ENCODE peak calls at places on chromosomes 6 and 20, in five cellular contexts. One of them, this sample, is unnamed.

GRCh38 chr6:13046084-13046483 is 282.3 kb downstream of the TBC1D7 start:
- DNase-seq in HCT116: no peak
- DNase-seq in SK-N-SH: no peak
- DNase-seq in Panc1: no peak
- DNase-seq in A549: no peak
- DNase-seq in this sample: no peak

GRCh38 chr20:2254333-2254732 is 41.5 kb upstream of the TGM3 start:
- DNase-seq in HCT116: no peak
- DNase-seq in SK-N-SH: no peak
- DNase-seq in Panc1: no peak
- DNase-seq in A549: no peak
- DNase-seq in this sample: no peak

GRCh38 chr20:5835870-5836269 is 85.7 kb downstream of the SHLD1 start:
- DNase-seq in HCT116: no peak
- DNase-seq in SK-N-SH: no peak
- DNase-seq in Panc1: no peak
- DNase-seq in A549: no peak
- DNase-seq in this sample: no peak

GRCh38 chr6:139439278-139439813 is 64.9 kb upstream of the CITED2 start:
- DNase-seq in HCT116: no peak
- DNase-seq in SK-N-SH: no peak
- DNase-seq in Panc1: no peak
- DNase-seq in A549: no peak
- DNase-seq in this sample: no peak

GRCh38 chr20:2751347-2751867 is 49.0 kb downstream of the CPXM1 start:
- DNase-seq in HCT116: no peak
- DNase-seq in SK-N-SH: no peak
- DNase-seq in Panc1: no peak
- DNase-seq in A549: no peak
- DNase-seq in this sample: no peak

GRCh38 chr20:22805219-22805618 is 220.8 kb upstream of the FOXA2 start:
- DNase-seq in HCT116: no peak
- DNase-seq in SK-N-SH: no peak
- DNase-seq in Panc1: no peak
- DNase-seq in A549: peak
- DNase-seq in this sample: no peak

GRCh38 chr6:89117285-89118108 is at the start of gene SRSF12:
- DNase-seq in HCT116: no peak
- DNase-seq in SK-N-SH: peak
- DNase-seq in Panc1: no peak
- DNase-seq in A549: peak
- DNase-seq in this sample: no peak

GRCh38 chr20:31788578-31788977 is 30.6 kb upstream of the MYLK2 start:
- DNase-seq in HCT116: no peak
- DNase-seq in SK-N-SH: no peak
- DNase-seq in Panc1: no peak
- DNase-seq in A549: peak
- DNase-seq in this sample: no peak

GRCh38 chr6:13395272-13396237 is 67.2 kb upstream of the TBC1D7 start:
- DNase-seq in HCT116: no peak
- DNase-seq in SK-N-SH: peak
- DNase-seq in Panc1: no peak
- DNase-seq in A549: no peak
- DNase-seq in this sample: no peak

GRCh38 chr6:125107896-125108295 is 45.7 kb upstream of the TPD52L1 start:
- DNase-seq in HCT116: no peak
- DNase-seq in SK-N-SH: no peak
- DNase-seq in Panc1: no peak
- DNase-seq in A549: no peak
- DNase-seq in this sample: no peak

GRCh38 chr6:27251672-27252251 is 4.3 kb downstream of the PRSS16 start:
- DNase-seq in HCT116: peak
- DNase-seq in SK-N-SH: peak
- DNase-seq in Panc1: no peak
- DNase-seq in A549: peak
- DNase-seq in this sample: peak

GRCh38 chr6:11271637-11272036 is 39.2 kb upstream of the NEDD9 start:
- DNase-seq in HCT116: no peak
- DNase-seq in SK-N-SH: no peak
- DNase-seq in Panc1: no peak
- DNase-seq in A549: no peak
- DNase-seq in this sample: no peak

GRCh38 chr20:48040051-48040450 is 254.8 kb upstream of the SULF2 start:
- DNase-seq in HCT116: no peak
- DNase-seq in SK-N-SH: no peak
- DNase-seq in Panc1: no peak
- DNase-seq in A549: no peak
- DNase-seq in this sample: no peak

GRCh38 chr6:51554029-51554428 is 533.4 kb downstream of the PKHD1 start:
- DNase-seq in HCT116: no peak
- DNase-seq in SK-N-SH: peak
- DNase-seq in Panc1: no peak
- DNase-seq in A549: no peak
- DNase-seq in this sample: no peak

GRCh38 chr20:50339196-50339901 is 148.7 kb downstream of the CEBPB start:
- DNase-seq in HCT116: no peak
- DNase-seq in SK-N-SH: peak
- DNase-seq in Panc1: no peak
- DNase-seq in A549: no peak
- DNase-seq in this sample: no peak

GRCh38 chr20:44085616-44086434 is 101.2 kb downstream of the JPH2 start:
- DNase-seq in HCT116: no peak
- DNase-seq in SK-N-SH: no peak
- DNase-seq in Panc1: no peak
- DNase-seq in A549: no peak
- DNase-seq in this sample: no peak

GRCh38 chr6:1604347-1604990 is 5.2 kb upstream of the FOXC1 start:
- DNase-seq in HCT116: no peak
- DNase-seq in SK-N-SH: peak
- DNase-seq in Panc1: no peak
- DNase-seq in A549: no peak
- DNase-seq in this sample: no peak

GRCh38 chr20:1173698-1174097 is 11.1 kb downstream of the TMEM74B start:
- DNase-seq in HCT116: no peak
- DNase-seq in SK-N-SH: no peak
- DNase-seq in Panc1: no peak
- DNase-seq in A549: no peak
- DNase-seq in this sample: no peak

GRCh38 chr6:91137286-91137685 is 550.4 kb upstream of the MAP3K7 start:
- DNase-seq in HCT116: no peak
- DNase-seq in SK-N-SH: no peak
- DNase-seq in Panc1: no peak
- DNase-seq in A549: no peak
- DNase-seq in this sample: no peak

GRCh38 chr20:32455171-32455900 is 97.2 kb downstream of the ASXL1 start:
- DNase-seq in HCT116: no peak
- DNase-seq in SK-N-SH: no peak
- DNase-seq in Panc1: no peak
- DNase-seq in A549: no peak
- DNase-seq in this sample: no peak

GRCh38 chr6:51203504-51203903 is 384.8 kb downstream of the TFAP2B start:
- DNase-seq in HCT116: no peak
- DNase-seq in SK-N-SH: no peak
- DNase-seq in Panc1: no peak
- DNase-seq in A549: no peak
- DNase-seq in this sample: no peak

GRCh38 chr6:97697450-97697849 is 414.4 kb upstream of the MMS22L start:
- DNase-seq in HCT116: no peak
- DNase-seq in SK-N-SH: no peak
- DNase-seq in Panc1: no peak
- DNase-seq in A549: no peak
- DNase-seq in this sample: no peak

GRCh38 chr20:13028673-13029072 is 19.9 kb downstream of the SPTLC3 start:
- DNase-seq in HCT116: no peak
- DNase-seq in SK-N-SH: no peak
- DNase-seq in Panc1: no peak
- DNase-seq in A549: no peak
- DNase-seq in this sample: no peak

GRCh38 chr6:125759184-125759902 is 9.9 kb downstream of the HEY2 start:
- DNase-seq in HCT116: peak
- DNase-seq in SK-N-SH: peak
- DNase-seq in Panc1: no peak
- DNase-seq in A549: peak
- DNase-seq in this sample: no peak

GRCh38 chr20:37291724-37292126 is 2.3 kb downstream of the MANBAL start:
- DNase-seq in HCT116: no peak
- DNase-seq in SK-N-SH: no peak
- DNase-seq in Panc1: no peak
- DNase-seq in A549: no peak
- DNase-seq in this sample: peak

GRCh38 chr6:18586133-18586532 is 199.0 kb downstream of the RNF144B start:
- DNase-seq in HCT116: no peak
- DNase-seq in SK-N-SH: no peak
- DNase-seq in Panc1: no peak
- DNase-seq in A549: no peak
- DNase-seq in this sample: no peak

GRCh38 chr20:43827940-43828562 is 86.6 kb upstream of the TOX2 start:
- DNase-seq in HCT116: no peak
- DNase-seq in SK-N-SH: no peak
- DNase-seq in Panc1: no peak
- DNase-seq in A549: no peak
- DNase-seq in this sample: no peak

GRCh38 chr6:132867055-132867454 is 52.7 kb downstream of the RPS12 start:
- DNase-seq in HCT116: no peak
- DNase-seq in SK-N-SH: no peak
- DNase-seq in Panc1: no peak
- DNase-seq in A549: no peak
- DNase-seq in this sample: no peak

GRCh38 chr6:132868057-132868456 is 53.7 kb downstream of the RPS12 start:
- DNase-seq in HCT116: no peak
- DNase-seq in SK-N-SH: no peak
- DNase-seq in Panc1: no peak
- DNase-seq in A549: no peak
- DNase-seq in this sample: no peak

GRCh38 chr6:132877003-132877402 is 62.6 kb downstream of the RPS12 start:
- DNase-seq in HCT116: no peak
- DNase-seq in SK-N-SH: no peak
- DNase-seq in Panc1: no peak
- DNase-seq in A549: no peak
- DNase-seq in this sample: no peak

GRCh38 chr6:132872923-132873322 is 58.6 kb downstream of the RPS12 start:
- DNase-seq in HCT116: no peak
- DNase-seq in SK-N-SH: no peak
- DNase-seq in Panc1: no peak
- DNase-seq in A549: no peak
- DNase-seq in this sample: peak
- TF ChIP-seq REST in HCT116: no peak
- TF ChIP-seq REST in SK-N-SH: no peak
- TF ChIP-seq REST in Panc1: no peak
- TF ChIP-seq REST in A549: no peak
- TF ChIP-seq REST in this sample: peak

GRCh38 chr20:34772437-34772836 is 53.0 kb downstream of the NCOA6 start:
- DNase-seq in HCT116: no peak
- DNase-seq in SK-N-SH: no peak
- DNase-seq in Panc1: no peak
- DNase-seq in A549: no peak
- DNase-seq in this sample: no peak

GRCh38 chr20:34774886-34775285 is 50.6 kb downstream of the NCOA6 start:
- DNase-seq in HCT116: no peak
- DNase-seq in SK-N-SH: no peak
- DNase-seq in Panc1: no peak
- DNase-seq in A549: no peak
- DNase-seq in this sample: no peak

GRCh38 chr20:34771680-34772081 is 53.8 kb downstream of the NCOA6 start:
- DNase-seq in HCT116: no peak
- DNase-seq in SK-N-SH: no peak
- DNase-seq in Panc1: no peak
- DNase-seq in A549: no peak
- DNase-seq in this sample: no peak

GRCh38 chr20:34774431-34774830 is 51.0 kb downstream of the NCOA6 start:
- DNase-seq in HCT116: no peak
- DNase-seq in SK-N-SH: no peak
- DNase-seq in Panc1: no peak
- DNase-seq in A549: no peak
- DNase-seq in this sample: no peak

GRCh38 chr20:34773726-34774125 is 51.7 kb downstream of the NCOA6 start:
- DNase-seq in HCT116: no peak
- DNase-seq in SK-N-SH: no peak
- DNase-seq in Panc1: no peak
- DNase-seq in A549: no peak
- DNase-seq in this sample: no peak
- TF ChIP-seq REST in HCT116: no peak
- TF ChIP-seq REST in SK-N-SH: no peak
- TF ChIP-seq REST in Panc1: no peak
- TF ChIP-seq REST in A549: no peak
- TF ChIP-seq REST in this sample: no peak

DNA sequence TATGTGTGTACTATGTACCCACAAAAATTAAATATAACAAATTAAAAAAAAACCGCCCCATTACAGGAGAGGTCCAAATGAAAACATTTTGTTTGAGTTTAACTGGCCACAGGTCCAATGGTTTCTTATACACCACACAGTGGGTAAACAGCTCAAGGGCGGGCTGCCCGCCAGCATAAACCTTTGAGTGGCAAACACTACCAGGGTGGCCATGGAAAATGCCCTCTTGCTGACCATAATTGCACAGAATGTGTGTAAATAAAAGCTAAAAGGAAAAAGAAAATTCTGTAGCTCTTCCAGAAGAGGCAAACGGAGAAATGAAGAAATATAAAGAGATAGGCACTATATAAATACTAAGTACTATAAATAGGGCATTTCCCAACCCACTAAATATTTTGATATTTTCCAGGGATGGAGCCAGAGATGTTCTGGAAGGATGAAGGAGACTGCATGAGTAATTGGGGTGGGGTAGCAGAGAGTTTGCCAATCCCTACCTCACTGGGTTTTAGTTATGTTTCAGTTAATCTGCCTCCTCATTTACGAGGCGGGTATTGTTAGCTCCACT is 1.1 kb upstream of the CDC5L start:
- DNase-seq in HCT116: no peak
- DNase-seq in SK-N-SH: peak
- DNase-seq in Panc1: no peak
- DNase-seq in A549: no peak
- DNase-seq in this sample: no peak
- TF ChIP-seq REST in HCT116: no peak
- TF ChIP-seq REST in SK-N-SH: no peak
- TF ChIP-seq REST in Panc1: no peak
- TF ChIP-seq REST in A549: no peak
- TF ChIP-seq REST in this sample: no peak

DNA sequence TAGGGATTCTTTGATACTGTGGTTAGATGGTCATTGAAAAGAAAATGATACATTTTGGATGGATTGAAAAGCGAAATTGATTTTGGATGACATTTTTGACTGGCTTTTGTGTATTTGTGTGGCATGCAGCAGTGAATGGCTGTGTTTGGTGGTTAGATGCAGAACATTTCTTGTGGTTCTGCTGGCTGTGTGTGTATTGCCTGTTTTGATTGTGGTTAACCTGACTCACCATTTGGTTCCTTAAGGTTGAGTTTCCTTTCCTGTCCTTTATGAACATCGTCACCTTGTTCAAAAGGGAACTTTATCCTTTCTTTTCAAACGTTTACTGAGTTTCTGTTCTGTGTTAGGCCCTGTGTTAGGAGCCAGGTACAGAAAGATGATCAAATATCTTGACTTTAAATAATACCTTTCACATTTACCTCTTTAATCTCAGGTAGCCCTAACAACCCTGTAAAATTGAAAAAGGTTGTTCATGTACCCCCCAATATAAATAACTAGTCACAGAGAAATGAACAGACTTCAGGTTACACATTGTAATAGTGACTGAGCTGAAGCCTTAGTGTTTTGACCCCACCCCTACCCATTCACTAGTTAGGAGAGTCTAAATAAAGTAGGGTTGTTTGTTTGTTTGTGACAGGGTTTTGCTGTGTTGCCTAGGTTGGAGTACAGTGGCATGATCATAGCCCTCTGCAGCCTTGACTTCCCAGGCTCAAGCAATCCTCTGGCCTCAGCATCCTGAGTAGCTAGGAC is 23.8 kb downstream of the ANKS1A start:
- DNase-seq in HCT116: no peak
- DNase-seq in SK-N-SH: no peak
- DNase-seq in Panc1: no peak
- DNase-seq in A549: no peak
- DNase-seq in this sample: peak
- TF ChIP-seq REST in HCT116: no peak
- TF ChIP-seq REST in SK-N-SH: no peak
- TF ChIP-seq REST in Panc1: no peak
- TF ChIP-seq REST in A549: no peak
- TF ChIP-seq REST in this sample: no peak

This sample was measured in GM12878.